ENCODE peak calls at places on chromosomes 7 and 10, in ten cellular contexts. E, B, F, V, O, R, Z, W, L and C are unnamed samples.
A peak's percentile ranks its signal among the peaks of the same experiment; 100 is the strongest.

GRCh38 chr7:55030314-55030713 is 11.5 kb downstream of the EGFR start:
- DNase-seq in F (no peak), O (no peak), W (no peak), B (no peak), E (peak; percentile 0), L (no peak), Z (no peak), R (no peak), V (no peak), C (no peak)

GRCh38 chr10:28054211-28054888 is 55.5 kb upstream of the ODAD2 start:
- DNase-seq in E (peak; percentile 86), R (no peak), V (peak; percentile 49), Z (no peak), W (no peak), L (no peak), O (no peak), B (no peak), F (no peak), C (no peak)

GRCh38 chr7:127782550-127783266 is 130.7 kb downstream of the SND1 start:
- DNase-seq in L (no peak), Z (no peak), O (no peak), V (no peak), B (no peak), R (no peak), E (peak; percentile 30), W (no peak), F (no peak), C (no peak)

GRCh38 chr10:27464993-27465392 is 39.1 kb upstream of the RAB18 start:
- DNase-seq in Z (no peak), W (no peak), L (no peak), E (no peak), V (no peak), R (no peak), F (no peak), O (no peak), B (no peak), C (no peak)

GRCh38 chr10:6382081-6382480 is 179.3 kb downstream of the PFKFB3 start:
- DNase-seq in Z (peak; percentile 50), O (no peak), V (peak; percentile 84), W (no peak), F (no peak), B (no peak), L (peak; percentile 35), R (no peak), E (no peak), C (no peak)

GRCh38 chr7:143901360-143901709 is 641 bp downstream of the TCAF1 start:
- DNase-seq in Z (peak; percentile 48), V (no peak), F (peak; percentile 35), E (no peak), O (no peak), R (no peak), B (no peak), W (no peak), L (peak; percentile 43), C (peak; percentile 31)

GRCh38 chr10:122706947-122707346 is 7.3 kb upstream of the C10orf120 start:
- DNase-seq in L (no peak), W (no peak), E (no peak), V (no peak), F (no peak), O (no peak), R (no peak), Z (no peak), B (no peak), C (no peak)

GRCh38 chr10:102704915-102705314 is 9.3 kb downstream of the ARL3 start:
- DNase-seq in L (no peak), O (no peak), F (no peak), Z (no peak), B (no peak), V (no peak), R (no peak), W (no peak), E (peak; percentile 58), C (no peak)

DNA sequence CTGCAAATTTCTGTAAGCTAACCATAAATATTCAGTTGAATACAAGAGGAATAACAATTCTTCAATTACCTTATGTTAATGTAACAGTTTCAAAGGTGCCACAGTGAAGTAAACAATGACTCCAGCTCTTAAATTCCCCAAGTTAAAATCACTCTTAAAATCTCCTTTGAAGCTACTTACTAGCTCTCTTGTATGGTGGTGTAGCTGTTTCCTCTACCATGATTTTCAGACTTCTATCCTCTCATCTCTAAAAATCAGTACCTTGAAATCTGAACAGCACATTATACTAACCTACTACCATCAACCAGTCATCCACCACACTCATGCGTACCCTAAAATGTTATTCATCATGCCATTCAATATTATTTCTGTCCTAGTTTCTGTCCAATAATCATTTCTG is 29.6 kb downstream of the JMJD1C start:
- DNase-seq in B (no peak), L (no peak), O (no peak), F (no peak), W (no peak), V (no peak), Z (no peak), R (no peak), E (no peak), C (no peak)
- H3K4me1 ChIP-seq in B (peaks cover 23% of the 10 kb centered on the region), L (peaks cover 58% of the 10 kb centered on the region), O (peaks cover 61% of the 10 kb centered on the region), F (peaks cover 67% of the 10 kb centered on the region), W (peaks cover 21% of the 10 kb centered on the region), V (peaks cover 59% of the 10 kb centered on the region), Z (peaks cover 55% of the 10 kb centered on the region), R (peaks cover 52% of the 10 kb centered on the region), E (peaks cover 55% of the 10 kb centered on the region), C (peaks cover 34% of the 10 kb centered on the region)

GRCh38 chr10:88991161-88991899 is 732 bp downstream of the FAS start:
- DNase-seq in L (peak; percentile 49), Z (peak; percentile 73), O (peak; percentile 45), E (peak; percentile 72), F (peak; percentile 79), R (peak; percentile 82), B (peak; percentile 33), V (peak; percentile 63), W (peak; percentile 35), C (peak; percentile 68)
- TF ChIP-seq CTCF in L (no peak), Z (no peak), O (peak; percentile 18), E (no peak), F (no peak), R (no peak), B (no peak), V (no peak), W (no peak), C (no peak)

GRCh38 chr7:5704534-5704922 is 76.9 kb downstream of the RNF216 start:
- DNase-seq in O (peak; percentile 77), V (peak; percentile 87), W (no peak), B (peak; percentile 76), Z (peak; percentile 87), F (peak; percentile 74), E (peak; percentile 65), L (peak; percentile 82), R (peak; percentile 81), C (peak; percentile 74)

GRCh38 chr7:5703572-5704533 is 77.6 kb downstream of the RNF216 start:
- DNase-seq in O (no peak), W (no peak), V (no peak), Z (no peak), L (no peak), F (no peak), E (no peak), B (no peak), R (peak; percentile 15), C (no peak)

GRCh38 chr7:5701085-5701914 is 80.2 kb downstream of the RNF216 start:
- DNase-seq in R (no peak), V (peak; percentile 41), F (no peak), L (no peak), Z (no peak), O (no peak), W (no peak), E (peak; percentile 68), B (no peak), C (no peak)

GRCh38 chr7:5705318-5705717 is 76.1 kb downstream of the RNF216 start:
- DNase-seq in O (no peak), Z (no peak), V (no peak), W (no peak), L (no peak), E (no peak), B (no peak), R (no peak), F (no peak), C (no peak)

GRCh38 chr7:5702876-5703571 is 78.4 kb downstream of the RNF216 start:
- DNase-seq in V (no peak), Z (peak; percentile 51), R (no peak), E (peak; percentile 51), W (no peak), F (no peak), B (peak; percentile 53), O (peak; percentile 29), L (peak; percentile 65), C (no peak)
- H3K4me1 ChIP-seq in V (no peaks in the 10 kb centered on the region), Z (peaks cover 54% of the 10 kb centered on the region), R (peaks cover 13% of the 10 kb centered on the region), E (peaks cover 12% of the 10 kb centered on the region), W (peaks cover 14% of the 10 kb centered on the region), F (peaks cover 32% of the 10 kb centered on the region), B (peaks cover 8% of the 10 kb centered on the region), O (peaks cover 38% of the 10 kb centered on the region), L (peaks cover 33% of the 10 kb centered on the region), C (peaks cover 4% of the 10 kb centered on the region)

GRCh38 chr10:97335188-97335619 is 675 bp upstream of the FRAT2 start:
- DNase-seq in E (no peak), Z (no peak), L (no peak), R (peak; percentile 72), F (no peak), B (no peak), V (no peak), O (no peak), W (no peak), C (no peak)

GRCh38 chr10:97333351-97333600 is 1.3 kb downstream of the FRAT2 start:
- DNase-seq in O (peak; percentile 47), V (peak; percentile 64), E (peak; percentile 50), W (no peak), F (no peak), B (no peak), R (peak; percentile 62), L (no peak), Z (no peak), C (no peak)

GRCh38 chr10:97335995-97336394 is 1.5 kb upstream of the FRAT2 start:
- DNase-seq in W (no peak), E (no peak), L (no peak), R (no peak), O (no peak), Z (no peak), V (no peak), F (no peak), B (no peak), C (no peak)

GRCh38 chr10:97333601-97334369 is 744 bp downstream of the FRAT2 start:
- DNase-seq in W (no peak), R (peak; percentile 61), V (peak; percentile 66), O (peak; percentile 54), B (peak; percentile 20), Z (peak; percentile 60), L (peak; percentile 60), F (peak; percentile 42), E (peak; percentile 57), C (no peak)

DNA sequence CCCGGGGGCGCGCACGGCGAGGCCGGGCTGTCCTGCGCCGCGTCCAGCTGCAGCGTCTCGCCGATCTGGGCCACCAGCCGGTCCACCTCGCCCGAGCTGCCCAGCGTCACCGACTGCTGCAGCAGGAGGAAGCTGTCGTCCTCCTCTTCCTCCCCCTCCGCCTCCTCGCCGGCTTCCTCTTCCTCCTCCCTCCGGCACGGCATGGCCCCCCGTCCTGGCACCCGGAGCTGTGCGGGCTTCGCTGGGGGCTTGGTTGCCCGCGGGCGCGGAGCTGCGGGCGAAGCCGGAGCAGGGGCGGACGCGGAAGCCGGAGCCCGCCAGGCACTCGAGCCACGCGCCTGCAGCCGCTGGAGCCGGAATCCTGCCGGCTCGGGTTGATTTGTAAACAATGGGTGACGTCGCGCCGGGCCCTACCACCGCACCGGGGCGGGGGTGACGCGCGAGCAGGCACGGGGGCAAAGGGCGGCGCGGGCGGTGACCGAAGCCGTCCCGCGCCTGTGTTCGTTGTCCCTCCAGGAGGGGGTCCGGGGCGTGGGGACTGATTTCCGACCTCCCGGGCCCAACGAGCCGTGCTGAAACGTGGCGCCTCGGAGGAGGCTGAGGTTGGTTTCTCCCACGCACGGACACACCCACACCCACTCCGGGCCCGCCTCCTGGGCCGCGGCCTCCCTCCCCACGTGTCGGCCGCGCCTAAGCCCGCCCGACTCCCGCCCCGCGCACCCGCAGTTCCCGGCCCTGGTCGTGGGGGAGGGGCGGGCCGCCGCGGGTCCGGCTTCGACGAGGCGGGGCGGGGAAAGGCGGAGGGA is at the start of gene FRAT2:
- DNase-seq in W (peak; percentile 58), B (peak; percentile 80), Z (peak; percentile 93), L (peak; percentile 92), F (peak; percentile 92), O (peak; percentile 96), E (peak; percentile 86), V (peak; percentile 91), R (peak; percentile 95), C (peak; percentile 90)
- TF ChIP-seq CTCF in W (no peak), B (no peak), Z (no peak), L (no peak), F (no peak), O (no peak), E (no peak), V (no peak), R (no peak), C (no peak)